ENCODE peak calls at places on chromosomes 11 and 22, in seven cellular contexts. F is fibroblast of pulmonary artery, K is PC-3, Z is upper lobe of left lung, Y is prostate gland, J is HFF-Myc, T is psoas muscle. Q is an unnamed sample.

GRCh38 chr11:123690490-123690889 is 36.1 kb upstream of the SCN3B start:
- DNase-seq in F (peak; percentile 55), K (peak; percentile 75), Z (no peak), Y (no peak), J (peak; percentile 19), T (no peak), Q (peak; percentile 82)

GRCh38 chr11:65427691-65428577 is 5.3 kb downstream of the NEAT1 start:
- DNase-seq in F (peak; percentile 85), K (peak; percentile 50), Z (no peak), Y (peak; percentile 71), J (no peak), T (peak; percentile 33), Q (peak; percentile 80)

GRCh38 chr11:120254788-120255518 is 15.0 kb downstream of the POU2F3 start:
- DNase-seq in F (no peak), K (no peak), Z (peak; percentile 35), Y (no peak), J (no peak), T (no peak), Q (no peak)

GRCh38 chr22:31253949-31254348 is 38.3 kb downstream of the PIK3IP1 start:
- DNase-seq in F (peak; percentile 22), K (no peak), Z (no peak), Y (peak; percentile 98), J (no peak), T (peak; percentile 32), Q (peak; percentile 100)

GRCh38 chr11:126080206-126080941 is 17.7 kb upstream of the CDON start:
- DNase-seq in F (no peak), K (peak; percentile 89), Z (no peak), Y (peak; percentile 76), J (no peak), T (no peak), Q (peak; percentile 19)

GRCh38 chr22:32473388-32473952 is 1.1 kb upstream of the FBXO7 start:
- DNase-seq in F (peak; percentile 76), K (peak; percentile 71), Z (no peak), Y (no peak), J (peak; percentile 54), T (no peak), Q (peak; percentile 78)

GRCh38 chr11:80831374-80831773 is 1390.5 kb upstream of the TENM4 start:
- DNase-seq in F (no peak), K (peak; percentile 69), Z (no peak), Y (no peak), J (no peak), T (no peak), Q (no peak)

GRCh38 chr11:71267807-71268421 is 15.5 kb upstream of the SHANK2 start:
- DNase-seq in F (no peak), K (no peak), Z (peak; percentile 42), Y (no peak), J (no peak), T (no peak), Q (no peak)

GRCh38 chr11:132444891-132445290 is 1074.5 kb downstream of the NTM start:
- DNase-seq in F (no peak), K (no peak), Z (no peak), Y (no peak), J (no peak), T (no peak), Q (no peak)

GRCh38 chr11:1890856-1891830 is 552 bp downstream of the PRR33 start:
- DNase-seq in F (no peak), K (no peak), Z (peak; percentile 71), Y (no peak), J (no peak), T (peak; percentile 79), Q (no peak)

GRCh38 chr22:36027960-36028645 is 521 bp downstream of the RBFOX2 start:
- DNase-seq in F (no peak), K (peak; percentile 52), Z (no peak), Y (peak; percentile 19), J (no peak), T (peak; percentile 49), Q (no peak)

GRCh38 chr11:106378513-106379179 is 301.2 kb downstream of the AASDHPPT start:
- DNase-seq in F (no peak), K (no peak), Z (no peak), Y (no peak), J (no peak), T (no peak), Q (no peak)
- TF ChIP-seq CTCF in F (no peak), K (no peak), Z (no peak), Y (no peak), J (no peak), T (no peak), Q (no peak)

DNA sequence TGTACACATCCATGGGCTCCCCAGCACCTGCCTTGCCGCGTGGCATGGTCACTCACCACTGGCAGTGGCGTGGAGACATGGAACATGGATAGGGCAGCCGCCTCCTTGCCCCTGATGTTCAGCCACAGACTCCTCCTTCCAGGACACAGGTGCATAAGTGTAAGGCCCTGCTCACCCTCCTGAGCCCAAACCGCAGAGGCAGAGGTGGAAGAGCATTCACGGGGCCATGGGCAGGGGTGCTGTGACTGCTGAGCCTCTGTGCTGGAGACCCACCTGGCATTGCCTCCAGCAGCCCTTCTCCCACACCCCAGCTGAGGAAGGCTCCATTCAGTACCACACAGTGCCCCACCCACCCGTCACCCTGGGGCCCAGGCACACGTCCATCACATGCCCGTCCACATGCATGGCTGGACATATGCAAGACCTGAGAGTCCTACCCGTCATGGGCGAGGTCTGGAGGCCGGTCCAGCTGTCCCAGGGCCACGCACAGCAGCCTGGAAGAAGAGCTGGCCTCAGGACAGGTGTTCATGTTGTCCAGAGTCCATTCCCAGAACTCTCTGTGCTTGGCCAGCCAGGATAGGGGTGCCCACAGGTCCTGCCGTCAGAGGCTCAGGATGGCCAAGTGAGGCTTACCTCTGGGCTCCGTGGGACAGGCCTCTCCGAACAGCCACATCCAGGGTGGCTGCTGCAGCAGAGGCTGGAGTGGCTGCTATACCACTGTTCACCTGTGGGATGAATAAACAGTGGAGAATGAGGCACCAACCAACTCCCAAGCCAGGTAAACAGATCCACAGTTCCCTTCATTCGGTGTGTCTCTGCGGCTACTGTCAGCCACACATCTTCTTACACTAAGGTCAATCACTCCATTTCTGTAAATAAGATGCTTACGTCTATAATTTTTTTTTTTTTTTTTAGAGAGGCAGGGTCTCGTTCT is 1.7 kb upstream of the TUBGCP6 start:
- DNase-seq in F (no peak), K (peak; percentile 23), Z (peak; percentile 62), Y (no peak), J (no peak), T (no peak), Q (peak; percentile 26)
- H3K4me3 ChIP-seq in F (no peak overlapping the region), K (peak overlapping the region; percentile 99), Z (no peak overlapping the region), Y (no peak overlapping the region), J (peak overlapping the region; percentile 95), T (no peak overlapping the region), Q (no peak overlapping the region)

GRCh38 chr22:37547249-37547741 is 13.0 kb upstream of the CDC42EP1 start:
- DNase-seq in F (no peak), K (no peak), Z (no peak), Y (no peak), J (no peak), T (no peak), Q (no peak)

GRCh38 chr22:37546436-37547248 is 13.6 kb upstream of the CDC42EP1 start:
- DNase-seq in F (peak; percentile 96), K (no peak), Z (peak; percentile 86), Y (peak; percentile 26), J (no peak), T (peak; percentile 75), Q (no peak)

GRCh38 chr22:37542959-37543358 is 17.3 kb upstream of the CDC42EP1 start:
- DNase-seq in F (no peak), K (no peak), Z (no peak), Y (no peak), J (no peak), T (no peak), Q (no peak)

GRCh38 chr22:37544955-37545702 is 15.2 kb upstream of the CDC42EP1 start:
- DNase-seq in F (peak; percentile 79), K (peak; percentile 78), Z (no peak), Y (no peak), J (no peak), T (peak; percentile 65), Q (peak; percentile 90)

DNA sequence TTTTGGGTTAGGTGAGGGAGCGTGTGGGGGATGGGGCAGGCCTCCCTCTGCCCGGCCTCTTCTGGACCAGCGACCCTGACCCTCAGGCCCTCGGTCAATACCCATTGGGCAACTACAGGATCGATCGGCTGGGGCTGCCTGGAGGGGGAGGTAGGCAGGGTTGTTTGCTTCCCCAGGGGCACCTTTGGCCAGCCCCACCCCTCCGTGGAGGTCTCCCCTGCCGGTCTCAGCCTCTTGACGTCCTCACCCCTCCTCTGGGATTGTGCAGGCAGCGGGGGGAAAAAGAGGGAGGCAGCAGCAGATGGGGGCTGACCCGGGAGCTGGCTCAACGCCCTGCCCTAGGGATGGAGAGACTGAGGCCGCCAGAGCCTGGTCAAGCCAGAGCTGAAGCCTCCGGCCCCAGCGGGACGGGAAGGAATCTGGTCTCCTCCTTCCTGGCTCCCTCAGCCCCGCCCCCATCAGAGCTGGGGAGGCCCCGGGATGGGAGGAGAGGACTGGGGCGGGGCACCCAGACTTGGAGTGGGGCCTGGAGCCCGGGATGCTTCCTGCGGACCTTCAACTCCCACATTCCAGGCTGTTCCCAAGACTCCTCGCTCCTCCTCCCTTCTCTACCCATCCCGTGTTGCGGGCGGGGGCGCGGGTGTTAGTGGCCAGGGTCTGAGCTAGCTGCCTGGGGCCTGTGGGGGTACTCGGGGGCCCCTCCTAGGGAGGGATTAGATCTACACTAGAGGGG is 14.4 kb upstream of the CDC42EP1 start:
- DNase-seq in F (peak; percentile 99), K (peak; percentile 72), Z (peak; percentile 90), Y (peak; percentile 62), J (peak; percentile 79), T (peak; percentile 93), Q (peak; percentile 88)
- TF ChIP-seq CTCF in F (no peak), K (no peak), Z (no peak), Y (no peak), J (no peak), T (no peak), Q (no peak)

DNA sequence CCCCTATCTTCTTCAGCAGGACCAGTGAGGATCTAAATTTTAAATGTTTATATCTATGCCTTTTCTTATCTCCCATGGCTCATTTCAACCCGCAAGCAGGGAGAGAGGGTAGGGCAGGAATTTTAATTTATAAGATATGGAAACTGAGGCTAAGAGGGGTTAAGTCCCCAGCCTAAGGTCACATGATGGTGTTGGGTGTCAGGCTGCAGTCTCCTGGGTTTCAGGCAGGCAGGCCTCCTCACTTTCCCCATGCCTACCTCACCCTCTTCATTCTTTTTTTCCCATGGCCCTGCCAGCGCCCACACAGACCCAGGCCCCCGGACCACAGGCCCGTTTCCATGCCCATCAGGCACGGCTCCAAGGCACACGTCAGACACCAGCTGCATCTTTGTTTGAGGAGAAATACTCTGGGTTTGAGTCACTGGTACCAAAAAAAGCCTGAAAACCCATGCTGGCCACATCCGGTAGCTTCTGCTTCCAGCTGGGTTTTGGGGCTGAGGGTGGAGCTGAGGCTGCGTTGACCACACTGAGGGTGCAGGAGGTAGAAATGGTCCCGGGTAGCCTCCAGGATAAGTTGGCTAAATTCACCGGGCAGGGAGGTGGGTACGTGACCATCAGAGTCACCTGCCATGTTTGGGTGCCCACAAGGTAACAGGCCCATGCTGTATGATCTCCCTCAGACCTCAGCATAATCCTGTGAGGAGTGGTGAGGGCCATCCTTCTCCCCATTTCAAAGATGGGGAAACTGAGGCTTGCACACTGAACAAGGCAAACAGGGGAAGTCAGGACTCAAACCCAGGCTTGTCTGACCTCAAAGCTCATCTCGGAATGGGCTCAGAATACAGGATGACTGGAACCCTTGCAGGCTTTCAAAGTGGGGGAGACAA is 7.5 kb downstream of the CRYBB1 start:
- DNase-seq in F (peak; percentile 87), K (peak; percentile 73), Z (no peak), Y (no peak), J (peak; percentile 87), T (peak; percentile 36), Q (peak; percentile 64)
- H3K4me3 ChIP-seq in F (no peak overlapping the region), K (no peak overlapping the region), Z (no peak overlapping the region), Y (no peak overlapping the region), J (no peak overlapping the region), T (no peak overlapping the region), Q (no peak overlapping the region)